ENCODE peak calls at places on chromosomes 3 and 15, in four cellular contexts. One of them, this sample, is unnamed.

GRCh38 chr15:36156855-36157521 is 422.4 kb upstream of the CDIN1 start:
- DNase-seq in tibial artery: peak; percentile 59
- DNase-seq in testis: peak; percentile 45
- DNase-seq in breast epithelium: no peak
- DNase-seq in this sample: peak; percentile 10

GRCh38 chr3:97010881-97011657 is 196.7 kb downstream of the EPHA6 start:
- DNase-seq in testis: no peak
- DNase-seq in tibial artery: no peak
- DNase-seq in breast epithelium: no peak
- DNase-seq in this sample: no peak

GRCh38 chr15:58070801-58071418 is 5.4 kb upstream of the ALDH1A2 start:
- DNase-seq in tibial artery: no peak
- DNase-seq in breast epithelium: peak; percentile 56
- DNase-seq in testis: peak; percentile 77
- DNase-seq in this sample: peak; percentile 64

GRCh38 chr15:33028495-33028894 is 166.0 kb downstream of the FMN1 start:
- DNase-seq in tibial artery: no peak
- DNase-seq in breast epithelium: no peak
- DNase-seq in testis: no peak
- DNase-seq in this sample: no peak

GRCh38 chr3:44416031-44417030 is 61.1 kb downstream of the ZNF445 start:
- DNase-seq in testis: peak; percentile 9
- DNase-seq in tibial artery: no peak
- DNase-seq in breast epithelium: no peak
- DNase-seq in this sample: no peak

GRCh38 chr3:129936757-129937156 is 37.8 kb upstream of the TRH start:
- DNase-seq in tibial artery: no peak
- DNase-seq in testis: peak; percentile 93
- DNase-seq in breast epithelium: no peak
- DNase-seq in this sample: peak; percentile 39

GRCh38 chr15:29934251-29934650 is 112.0 kb upstream of the TJP1 start:
- DNase-seq in tibial artery: no peak
- DNase-seq in testis: no peak
- DNase-seq in breast epithelium: no peak
- DNase-seq in this sample: no peak

GRCh38 chr15:39963806-39964205 is 29.9 kb downstream of the EIF2AK4 start:
- DNase-seq in breast epithelium: no peak
- DNase-seq in testis: no peak
- DNase-seq in tibial artery: no peak
- DNase-seq in this sample: no peak

GRCh38 chr15:57333487-57333886 is 42.8 kb upstream of the CGNL1 start:
- DNase-seq in testis: no peak
- DNase-seq in breast epithelium: no peak
- DNase-seq in tibial artery: no peak
- DNase-seq in this sample: no peak

GRCh38 chr3:27485853-27486252 is 1.7 kb upstream of the SLC4A7 start:
- DNase-seq in breast epithelium: no peak
- DNase-seq in tibial artery: no peak
- DNase-seq in testis: no peak
- DNase-seq in this sample: no peak

GRCh38 chr15:43440721-43441281 is 52.2 kb downstream of the TP53BP1 start:
- DNase-seq in tibial artery: no peak
- DNase-seq in testis: peak; percentile 42
- DNase-seq in breast epithelium: no peak
- DNase-seq in this sample: peak; percentile 35

GRCh38 chr15:59879506-59879905 is 124.6 kb upstream of the FOXB1 start:
- DNase-seq in tibial artery: no peak
- DNase-seq in testis: no peak
- DNase-seq in breast epithelium: no peak
- DNase-seq in this sample: no peak

GRCh38 chr3:9916734-9917680 is at the start of gene IL17RC:
- DNase-seq in tibial artery: peak; percentile 96
- DNase-seq in testis: peak; percentile 88
- DNase-seq in breast epithelium: peak; percentile 93
- DNase-seq in this sample: peak; percentile 90

GRCh38 chr15:52010633-52011595 is 8.1 kb upstream of the MAPK6 start:
- DNase-seq in tibial artery: no peak
- DNase-seq in breast epithelium: peak; percentile 68
- DNase-seq in testis: no peak
- DNase-seq in this sample: peak; percentile 27

GRCh38 chr15:75042730-75043508 is 19.5 kb downstream of the PPCDC start:
- DNase-seq in testis: peak; percentile 92
- DNase-seq in breast epithelium: no peak
- DNase-seq in tibial artery: peak; percentile 90
- DNase-seq in this sample: peak; percentile 90

GRCh38 chr3:59759298-59760169 is 709.7 kb upstream of the CFAP20DC start:
- DNase-seq in tibial artery: no peak
- DNase-seq in testis: peak; percentile 25
- DNase-seq in breast epithelium: no peak
- DNase-seq in this sample: no peak

GRCh38 chr15:39835550-39835949 is 52.9 kb upstream of the FSIP1 start:
- DNase-seq in testis: no peak
- DNase-seq in breast epithelium: no peak
- DNase-seq in tibial artery: no peak
- DNase-seq in this sample: no peak

GRCh38 chr15:36161781-36162212 is 417.6 kb upstream of the CDIN1 start:
- DNase-seq in tibial artery: peak; percentile 61
- DNase-seq in breast epithelium: no peak
- DNase-seq in testis: no peak
- DNase-seq in this sample: no peak

GRCh38 chr15:72685925-72686794 is at the start of the genes BBS4 and HIGD2B:
- DNase-seq in testis: peak; percentile 93
- DNase-seq in tibial artery: peak; percentile 91
- DNase-seq in breast epithelium: peak; percentile 90
- DNase-seq in this sample: peak; percentile 89

GRCh38 chr15:83850846-83851245 is 196.9 kb downstream of the ADAMTSL3 start:
- DNase-seq in testis: no peak
- DNase-seq in breast epithelium: no peak
- DNase-seq in tibial artery: no peak
- DNase-seq in this sample: no peak

GRCh38 chr3:159835126-159835525 is 153.5 kb upstream of the IL12A start:
- DNase-seq in breast epithelium: no peak
- DNase-seq in testis: no peak
- DNase-seq in tibial artery: no peak
- DNase-seq in this sample: no peak

GRCh38 chr3:103712320-103713008 is 1277.6 kb downstream of the ZPLD1 start:
- DNase-seq in tibial artery: no peak
- DNase-seq in testis: no peak
- DNase-seq in breast epithelium: no peak
- DNase-seq in this sample: no peak

DNA sequence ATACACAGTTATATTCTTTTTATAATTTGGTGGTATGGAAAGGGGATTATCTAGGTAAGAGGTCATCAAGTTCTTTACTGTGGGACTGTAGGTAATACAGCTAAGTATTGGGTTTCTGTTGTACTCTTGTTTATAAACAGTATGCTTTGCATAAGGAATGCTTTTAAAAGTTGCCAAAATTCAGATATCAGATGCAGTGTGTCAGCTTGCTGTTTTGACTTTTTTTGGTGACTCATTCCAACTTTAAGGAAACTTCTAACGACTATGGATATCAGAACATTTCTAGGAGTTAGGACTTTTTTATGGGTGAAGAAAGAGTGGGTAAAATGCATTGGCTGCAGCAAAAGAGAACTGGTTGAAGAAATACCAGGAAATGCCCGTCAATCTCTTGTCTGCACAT is 2.8 kb downstream of the SCAANT1 start:
- DNase-seq in testis: no peak
- DNase-seq in tibial artery: no peak
- DNase-seq in breast epithelium: no peak
- DNase-seq in this sample: no peak
- TF ChIP-seq CTCF in testis: no peak
- TF ChIP-seq CTCF in tibial artery: no peak
- TF ChIP-seq CTCF in breast epithelium: no peak
- TF ChIP-seq CTCF in this sample: no peak

GRCh38 chr3:175728566-175728965 is 869.4 kb downstream of the NAALADL2 start:
- DNase-seq in testis: no peak
- DNase-seq in tibial artery: no peak
- DNase-seq in breast epithelium: no peak
- DNase-seq in this sample: no peak
- H3K4me3 ChIP-seq in testis: no peak overlapping the region
- H3K4me3 ChIP-seq in tibial artery: no peak overlapping the region
- H3K4me3 ChIP-seq in breast epithelium: no peak overlapping the region
- H3K4me3 ChIP-seq in this sample: no peak overlapping the region

DNA sequence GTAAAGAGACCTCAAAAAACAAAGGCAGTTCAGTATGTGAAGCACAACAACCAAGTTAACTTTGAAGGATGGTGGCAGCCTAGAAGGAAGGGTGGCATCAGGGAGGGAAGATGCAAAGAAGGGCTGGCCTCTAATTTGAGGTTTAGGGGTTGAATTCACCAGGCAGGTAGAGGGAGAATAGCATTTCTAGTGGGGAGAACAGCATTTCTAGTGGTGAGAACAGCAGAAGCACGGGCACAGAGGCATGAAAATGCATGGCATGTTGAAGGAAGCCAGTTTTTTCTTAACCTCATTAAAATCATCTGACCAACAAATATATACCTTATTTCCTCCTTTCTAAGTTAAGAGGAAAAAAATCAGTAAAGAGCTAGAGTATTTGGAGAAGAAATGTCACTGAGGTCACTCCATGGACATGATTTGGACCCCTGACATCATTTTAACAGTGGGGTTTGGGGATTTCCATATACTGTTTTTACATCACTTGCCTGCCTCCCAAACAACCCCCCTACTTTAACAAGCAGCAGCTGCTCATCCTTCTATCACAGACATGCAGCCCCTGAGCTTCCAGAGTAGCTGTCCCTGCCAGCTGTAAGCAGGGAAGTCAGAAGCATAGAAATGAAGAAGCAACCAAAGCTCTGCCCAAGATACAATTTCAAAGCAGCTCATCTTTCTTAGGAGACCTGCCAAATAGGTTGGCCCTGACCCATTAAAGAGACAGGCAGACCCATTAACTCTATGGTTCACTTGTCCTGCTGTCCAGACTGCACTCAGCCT is 2.4 kb upstream of the POPDC2 start:
- DNase-seq in breast epithelium: no peak
- DNase-seq in tibial artery: no peak
- DNase-seq in testis: peak; percentile 53
- DNase-seq in this sample: no peak
- TF ChIP-seq CTCF in breast epithelium: no peak
- TF ChIP-seq CTCF in tibial artery: no peak
- TF ChIP-seq CTCF in testis: no peak
- TF ChIP-seq CTCF in this sample: no peak

GRCh38 chr3:58214484-58215316 is 3.9 kb upstream of the DNASE1L3 start:
- DNase-seq in breast epithelium: no peak
- DNase-seq in testis: no peak
- DNase-seq in tibial artery: no peak
- DNase-seq in this sample: peak; percentile 19

GRCh38 chr3:58215317-58216025 is 4.7 kb upstream of the DNASE1L3 start:
- DNase-seq in testis: no peak
- DNase-seq in tibial artery: no peak
- DNase-seq in breast epithelium: no peak
- DNase-seq in this sample: no peak

GRCh38 chr3:58216496-58217197 is 5.9 kb upstream of the DNASE1L3 start:
- DNase-seq in testis: no peak
- DNase-seq in tibial artery: no peak
- DNase-seq in breast epithelium: no peak
- DNase-seq in this sample: no peak

GRCh38 chr3:58218904-58219303 is 8.1 kb upstream of the DNASE1L3 start:
- DNase-seq in breast epithelium: no peak
- DNase-seq in testis: no peak
- DNase-seq in tibial artery: no peak
- DNase-seq in this sample: no peak

GRCh38 chr3:58217209-58217811 is 6.5 kb upstream of the DNASE1L3 start:
- DNase-seq in breast epithelium: no peak
- DNase-seq in testis: peak; percentile 81
- DNase-seq in tibial artery: peak; percentile 85
- DNase-seq in this sample: peak; percentile 68
- H3K4me3 ChIP-seq in breast epithelium: peak overlapping the region; percentile 7
- H3K4me3 ChIP-seq in testis: no peak overlapping the region
- H3K4me3 ChIP-seq in tibial artery: no peak overlapping the region
- H3K4me3 ChIP-seq in this sample: no peak overlapping the region

GRCh38 chr3:125602752-125603649 is 7.7 kb upstream of the OSBPL11 start:
- DNase-seq in breast epithelium: no peak
- DNase-seq in tibial artery: no peak
- DNase-seq in testis: peak; percentile 84
- DNase-seq in this sample: no peak
- TF ChIP-seq CTCF in breast epithelium: no peak
- TF ChIP-seq CTCF in tibial artery: no peak
- TF ChIP-seq CTCF in testis: peak; percentile 22
- TF ChIP-seq CTCF in this sample: peak; percentile 22

DNA sequence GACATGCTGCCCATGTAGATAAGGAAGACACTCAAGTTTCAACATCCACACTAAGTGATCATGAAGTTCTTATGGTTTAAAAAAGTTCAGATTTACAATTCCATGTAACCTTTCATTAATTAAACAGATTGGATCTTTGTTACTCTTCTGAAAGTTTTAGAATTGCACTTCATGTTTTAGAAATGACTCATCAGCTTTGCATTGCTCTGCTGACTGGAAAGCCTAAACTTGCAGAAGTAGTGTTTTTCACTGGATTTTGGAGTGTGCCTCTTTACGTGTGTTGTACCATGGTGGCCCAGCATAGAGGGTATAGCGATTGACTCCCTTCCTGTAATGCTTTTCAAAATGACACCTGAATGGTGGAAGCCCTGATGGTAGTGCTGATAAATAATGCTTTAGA is 157.9 kb downstream of the BBX start:
- DNase-seq in tibial artery: no peak
- DNase-seq in breast epithelium: no peak
- DNase-seq in testis: no peak
- DNase-seq in this sample: no peak
- H3K4me3 ChIP-seq in tibial artery: no peak overlapping the region
- H3K4me3 ChIP-seq in breast epithelium: no peak overlapping the region
- H3K4me3 ChIP-seq in testis: no peak overlapping the region
- H3K4me3 ChIP-seq in this sample: no peak overlapping the region

GRCh38 chr15:92797168-92798052 is 102.7 kb upstream of the CHD2 start:
- DNase-seq in tibial artery: no peak
- DNase-seq in breast epithelium: no peak
- DNase-seq in testis: peak; percentile 53
- DNase-seq in this sample: peak; percentile 84
- TF ChIP-seq CTCF in tibial artery: peak; percentile 81
- TF ChIP-seq CTCF in breast epithelium: peak; percentile 93
- TF ChIP-seq CTCF in testis: peak; percentile 80
- TF ChIP-seq CTCF in this sample: peak; percentile 69